ENCODE peak calls at places on chromosomes 11 and 22, in five cellular contexts. X, F, E, V and Z are unnamed samples.

GRCh38 chr11:64854534-64855502 is 10.4 kb upstream of the CDC42BPG start:
- DNase-seq in F (no peak), X (peak; percentile 97), E (no peak), V (peak; percentile 79), Z (no peak)

GRCh38 chr11:24496728-24497396 is at the start of gene LUZP2:
- DNase-seq in F (no peak), X (no peak), V (peak; percentile 2), E (no peak), Z (no peak)

GRCh38 chr22:45263790-45264269 is 20.9 kb upstream of the UPK3A start:
- DNase-seq in X (peak; percentile 81), E (no peak), F (no peak), V (peak; percentile 88), Z (peak; percentile 86)

GRCh38 chr11:69216609-69217008 is 60.9 kb downstream of the SMIM38 start:
- DNase-seq in F (no peak), X (no peak), V (no peak), E (peak; percentile 25), Z (no peak)

GRCh38 chr22:32499666-32500065 is 25.1 kb downstream of the FBXO7 start:
- DNase-seq in F (no peak), E (no peak), X (no peak), V (no peak), Z (no peak)

GRCh38 chr11:134345237-134345550 is 13.4 kb downstream of the GLB1L2 start:
- DNase-seq in X (no peak), E (no peak), F (no peak), V (no peak), Z (no peak)

GRCh38 chr11:17423533-17424310 is 35.3 kb upstream of the KCNJ11 start:
- DNase-seq in V (peak; percentile 80), F (no peak), X (no peak), E (no peak), Z (no peak)

GRCh38 chr11:108538502-108538901 is 40.3 kb upstream of the POGLUT3 start:
- DNase-seq in F (no peak), V (no peak), E (no peak), X (no peak), Z (no peak)

GRCh38 chr11:122850076-122850631 is 11.9 kb downstream of the CRTAM start:
- DNase-seq in V (no peak), E (no peak), X (no peak), F (no peak), Z (no peak)

GRCh38 chr11:43738600-43739409 is 58.3 kb downstream of the HSD17B12 start:
- DNase-seq in E (no peak), V (peak; percentile 33), F (no peak), X (no peak), Z (no peak)

GRCh38 chr11:3037041-3037944 is 19.9 kb downstream of the CARS1 start:
- DNase-seq in F (no peak), E (no peak), X (peak; percentile 76), V (peak; percentile 84), Z (peak; percentile 64)

GRCh38 chr11:75197512-75198277 is 42.9 kb upstream of the TPBGL start:
- DNase-seq in E (no peak), X (no peak), F (no peak), V (no peak), Z (no peak)

GRCh38 chr11:46362146-46363030 is 15.1 kb downstream of the DGKZ start:
- DNase-seq in E (no peak), F (no peak), X (no peak), V (no peak), Z (no peak)

GRCh38 chr11:17354070-17354924 is 2.7 kb downstream of the NCR3LG1 start:
- DNase-seq in E (peak; percentile 68), X (peak; percentile 84), F (no peak), V (peak; percentile 80), Z (peak; percentile 70)

GRCh38 chr11:86743223-86744118 is 56.9 kb upstream of the PRSS23 start:
- DNase-seq in F (no peak), E (no peak), V (peak; percentile 67), X (peak; percentile 78), Z (no peak)

GRCh38 chr11:76863196-76863777 is 2.6 kb downstream of the ACER3 start:
- DNase-seq in X (no peak), E (no peak), V (peak; percentile 41), F (no peak), Z (no peak)

GRCh38 chr11:65491614-65492386 is 7.0 kb upstream of the MALAT1 start:
- DNase-seq in X (peak; percentile 49), E (no peak), V (peak; percentile 89), F (no peak), Z (no peak)

GRCh38 chr11:6604081-6604626 is 580 bp downstream of the ILK start:
- DNase-seq in X (peak; percentile 47), E (peak; percentile 71), V (peak; percentile 67), F (no peak), Z (peak; percentile 77)

GRCh38 chr11:129943036-129943435 is 47.7 kb upstream of the NFRKB start:
- DNase-seq in V (no peak), F (no peak), X (no peak), E (no peak), Z (no peak)

GRCh38 chr22:21816787-21817496 is 50.5 kb downstream of the MAPK1 start:
- DNase-seq in E (peak; percentile 72), F (no peak), V (peak; percentile 53), X (peak; percentile 48), Z (peak; percentile 73)

GRCh38 chr11:10309163-10310093 is 4.6 kb downstream of the ADM start:
- DNase-seq in X (peak; percentile 80), V (peak; percentile 88), F (no peak), E (no peak), Z (no peak)

GRCh38 chr22:38873469-38874411 is 1.7 kb upstream of the CBX6 start:
- DNase-seq in E (no peak), X (no peak), F (no peak), V (no peak), Z (peak; percentile 65)

GRCh38 chr11:289145-289705 is 299 bp downstream of the PGGHG start:
- DNase-seq in X (no peak), F (no peak), V (peak; percentile 23), E (no peak), Z (no peak)

GRCh38 chr11:48880021-48880441 is 103.7 kb downstream of the TRIM51G start:
- DNase-seq in F (no peak), X (no peak), E (no peak), V (no peak), Z (no peak)

GRCh38 chr11:565921-566509 is 5.2 kb downstream of the RASSF7 start:
- DNase-seq in X (no peak), V (no peak), F (no peak), E (no peak), Z (no peak)

GRCh38 chr11:44557464-44557863 is 8.0 kb upstream of the CD82 start:
- DNase-seq in E (peak; percentile 60), X (no peak), F (no peak), V (no peak), Z (no peak)

GRCh38 chr11:45110562-45110961 is 35.9 kb upstream of the PRDM11 start:
- DNase-seq in F (no peak), V (peak; percentile 70), E (peak; percentile 64), X (peak; percentile 70), Z (peak; percentile 71)

GRCh38 chr11:125724125-125724524 is 22.0 kb upstream of the PATE1 start:
- DNase-seq in E (no peak), F (no peak), V (no peak), X (no peak), Z (no peak)

DNA sequence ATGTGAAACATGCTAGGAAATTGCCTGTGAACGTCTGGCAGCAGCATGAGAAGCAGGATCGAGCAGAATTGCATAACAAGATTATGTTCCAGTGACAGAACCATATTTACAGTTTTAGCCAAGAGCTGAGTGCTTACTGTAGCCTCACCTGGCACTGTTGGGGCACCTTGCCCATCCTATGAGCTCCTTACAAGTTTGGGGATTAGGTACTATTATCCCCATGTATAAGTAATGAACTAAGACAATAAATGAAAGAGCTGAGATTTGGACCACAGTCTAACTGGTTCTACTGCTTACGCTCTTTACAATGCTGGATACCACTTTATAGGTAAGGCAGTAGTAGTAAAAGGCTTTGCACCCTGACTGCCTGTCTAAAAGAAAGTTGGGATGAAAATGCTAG is 17.1 kb upstream of the PATE1 start:
- DNase-seq in X (no peak), V (no peak), F (no peak), E (no peak), Z (no peak)
- TF ChIP-seq CTCF in X (no peak), V (no peak), F (no peak), E (no peak), Z (no peak)

DNA sequence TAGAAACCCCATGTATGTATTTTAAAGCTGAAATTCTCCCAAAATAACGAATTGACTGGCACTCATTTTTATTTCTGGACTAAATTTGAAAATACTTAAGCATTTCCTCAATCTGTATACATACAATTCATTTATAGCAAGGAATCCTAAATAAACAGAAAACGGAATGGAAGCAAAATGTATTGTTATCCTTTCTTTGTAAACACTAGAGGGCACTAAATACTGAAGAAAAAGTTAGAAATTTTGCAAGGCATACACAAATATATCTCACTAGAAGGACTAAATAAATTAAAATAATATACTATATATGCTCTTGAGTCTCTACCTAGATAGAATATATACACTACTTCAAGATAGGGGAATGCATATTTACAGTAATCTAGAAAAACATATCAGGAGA is 23.1 kb upstream of the ANO5 start:
- DNase-seq in E (no peak), F (no peak), V (no peak), X (no peak), Z (no peak)
- TF ChIP-seq CTCF in E (no peak), F (no peak), V (peak; percentile 48), X (peak; percentile 49), Z (no peak)

GRCh38 chr11:126186708-126187481 is 24.6 kb downstream of the RPUSD4 start:
- DNase-seq in F (no peak), X (no peak), V (no peak), E (no peak), Z (no peak)
- TF ChIP-seq CTCF in F (no peak), X (no peak), V (no peak), E (no peak), Z (no peak)

GRCh38 chr11:32279672-32280071 is 155.7 kb downstream of the WT1 start:
- DNase-seq in F (no peak), X (no peak), V (no peak), E (no peak), Z (no peak)
- TF ChIP-seq CTCF in F (no peak), X (no peak), V (no peak), E (no peak), Z (no peak)

DNA sequence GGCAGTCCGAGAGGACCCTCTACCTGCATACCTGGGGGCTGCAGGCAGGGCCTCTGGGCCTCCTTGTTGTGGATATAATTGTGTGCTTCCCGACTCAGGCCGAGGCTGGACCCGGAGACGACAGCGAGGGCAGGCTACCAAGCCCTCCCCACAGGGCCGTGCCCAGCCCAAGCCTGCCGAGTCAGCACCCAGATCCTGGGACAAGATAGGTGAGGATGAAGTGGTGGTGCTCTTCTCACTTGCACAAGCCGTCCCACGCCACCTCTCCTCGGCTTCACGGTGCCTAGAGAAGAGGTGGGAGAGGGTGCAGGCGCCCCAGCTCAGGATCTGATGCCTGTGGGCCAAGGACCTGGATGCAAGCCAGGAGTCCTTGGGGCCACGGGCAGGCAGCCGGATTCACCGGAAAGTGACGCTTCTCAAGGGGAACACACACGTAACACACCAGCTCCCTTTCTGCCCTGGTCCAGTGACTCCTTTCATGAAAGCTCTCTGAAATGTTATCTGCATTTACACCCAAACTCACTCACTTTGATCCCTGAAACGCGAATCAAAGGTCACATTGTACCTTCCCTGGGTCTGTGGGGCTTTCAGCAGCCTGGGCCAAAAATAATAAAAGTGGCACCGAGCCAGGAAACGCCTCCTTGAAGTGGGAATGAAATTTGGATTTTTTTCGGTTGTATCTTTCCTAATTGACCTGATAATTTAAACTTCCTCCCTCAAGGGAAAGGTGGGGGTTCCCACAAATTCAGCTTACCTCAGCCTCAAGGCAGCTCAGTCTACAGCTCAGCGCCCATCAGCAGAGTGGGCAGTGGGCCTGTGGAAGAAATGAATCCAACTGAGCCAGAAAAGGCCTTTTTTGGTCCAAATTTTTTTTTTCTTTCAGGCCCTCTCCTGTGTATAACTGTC is 1.1 kb upstream of the GNB1L start:
- DNase-seq in X (peak; percentile 56), E (peak; percentile 47), F (no peak), V (peak; percentile 75), Z (peak; percentile 74)
- TF ChIP-seq CTCF in X (no peak), E (no peak), F (no peak), V (no peak), Z (no peak)

GRCh38 chr22:50236731-50237409 is 8.0 kb downstream of the TUBGCP6 start:
- DNase-seq in X (peak; percentile 25), F (no peak), E (no peak), V (no peak), Z (no peak)
- TF ChIP-seq CTCF in X (peak; percentile 36), F (peak; percentile 52), E (peak; percentile 51), V (peak; percentile 25), Z (peak; percentile 23)